ENCODE peak calls at places on chromosomes 13 and 19, in eight cellular contexts. One of them, this sample, is unnamed.

GRCh38 chr19:49427855-49428546 is 2.8 kb downstream of the GFY start:
- DNase-seq in left ventricle myocardium inferior: no peak
- DNase-seq in heart right ventricle: no peak
- DNase-seq in pancreas: no peak
- DNase-seq in IMR-90: no peak
- DNase-seq in neural progenitor cell: peak
- DNase-seq in uterus: no peak
- DNase-seq in retinal pigment epithelial cell: no peak
- DNase-seq in this sample: no peak

GRCh38 chr19:13953021-13953531 is 767 bp downstream of the DCAF15 start:
- DNase-seq in left ventricle myocardium inferior: no peak
- DNase-seq in heart right ventricle: peak
- DNase-seq in pancreas: no peak
- DNase-seq in IMR-90: peak
- DNase-seq in neural progenitor cell: peak
- DNase-seq in uterus: no peak
- DNase-seq in retinal pigment epithelial cell: no peak
- DNase-seq in this sample: peak

GRCh38 chr19:34808566-34808965 is 35.6 kb upstream of the ZNF599 start:
- DNase-seq in left ventricle myocardium inferior: no peak
- DNase-seq in heart right ventricle: no peak
- DNase-seq in pancreas: no peak
- DNase-seq in IMR-90: peak
- DNase-seq in neural progenitor cell: no peak
- DNase-seq in uterus: no peak
- DNase-seq in retinal pigment epithelial cell: peak
- DNase-seq in this sample: peak

GRCh38 chr13:48403151-48403631 is 9.7 kb downstream of the LPAR6 start:
- DNase-seq in left ventricle myocardium inferior: no peak
- DNase-seq in heart right ventricle: no peak
- DNase-seq in pancreas: no peak
- DNase-seq in IMR-90: peak
- DNase-seq in neural progenitor cell: no peak
- DNase-seq in uterus: no peak
- DNase-seq in retinal pigment epithelial cell: no peak
- DNase-seq in this sample: peak

GRCh38 chr19:1825909-1826556 is 14.0 kb upstream of the ATP8B3 start:
- DNase-seq in left ventricle myocardium inferior: peak
- DNase-seq in heart right ventricle: peak
- DNase-seq in pancreas: peak
- DNase-seq in IMR-90: peak
- DNase-seq in neural progenitor cell: peak
- DNase-seq in uterus: peak
- DNase-seq in retinal pigment epithelial cell: peak
- DNase-seq in this sample: peak

GRCh38 chr13:25295228-25295627 is 6.2 kb upstream of the NUP58 start:
- DNase-seq in left ventricle myocardium inferior: no peak
- DNase-seq in heart right ventricle: no peak
- DNase-seq in pancreas: no peak
- DNase-seq in IMR-90: peak
- DNase-seq in neural progenitor cell: no peak
- DNase-seq in uterus: no peak
- DNase-seq in retinal pigment epithelial cell: no peak
- DNase-seq in this sample: peak

GRCh38 chr19:31838163-31838798 is 489.0 kb upstream of the TSHZ3 start:
- DNase-seq in left ventricle myocardium inferior: no peak
- DNase-seq in heart right ventricle: no peak
- DNase-seq in pancreas: no peak
- DNase-seq in IMR-90: no peak
- DNase-seq in neural progenitor cell: peak
- DNase-seq in uterus: no peak
- DNase-seq in retinal pigment epithelial cell: no peak
- DNase-seq in this sample: no peak

GRCh38 chr13:22316494-22317025 is 645.7 kb downstream of the FGF9 start:
- DNase-seq in left ventricle myocardium inferior: no peak
- DNase-seq in heart right ventricle: no peak
- DNase-seq in pancreas: no peak
- DNase-seq in IMR-90: no peak
- DNase-seq in neural progenitor cell: no peak
- DNase-seq in uterus: no peak
- DNase-seq in retinal pigment epithelial cell: no peak
- DNase-seq in this sample: no peak

GRCh38 chr19:35042056-35042730 is 672 bp downstream of the HPN start:
- DNase-seq in left ventricle myocardium inferior: no peak
- DNase-seq in heart right ventricle: no peak
- DNase-seq in pancreas: peak
- DNase-seq in IMR-90: no peak
- DNase-seq in neural progenitor cell: no peak
- DNase-seq in uterus: no peak
- DNase-seq in retinal pigment epithelial cell: no peak
- DNase-seq in this sample: no peak

GRCh38 chr13:55229906-55230569 is 1910.7 kb upstream of the PRR20A start:
- DNase-seq in left ventricle myocardium inferior: no peak
- DNase-seq in heart right ventricle: no peak
- DNase-seq in pancreas: no peak
- DNase-seq in IMR-90: no peak
- DNase-seq in neural progenitor cell: no peak
- DNase-seq in uterus: no peak
- DNase-seq in retinal pigment epithelial cell: no peak
- DNase-seq in this sample: no peak

GRCh38 chr13:55234311-55234710 is 1906.4 kb upstream of the PRR20A start:
- DNase-seq in left ventricle myocardium inferior: no peak
- DNase-seq in heart right ventricle: no peak
- DNase-seq in pancreas: no peak
- DNase-seq in IMR-90: no peak
- DNase-seq in neural progenitor cell: no peak
- DNase-seq in uterus: no peak
- DNase-seq in retinal pigment epithelial cell: no peak
- DNase-seq in this sample: no peak

DNA sequence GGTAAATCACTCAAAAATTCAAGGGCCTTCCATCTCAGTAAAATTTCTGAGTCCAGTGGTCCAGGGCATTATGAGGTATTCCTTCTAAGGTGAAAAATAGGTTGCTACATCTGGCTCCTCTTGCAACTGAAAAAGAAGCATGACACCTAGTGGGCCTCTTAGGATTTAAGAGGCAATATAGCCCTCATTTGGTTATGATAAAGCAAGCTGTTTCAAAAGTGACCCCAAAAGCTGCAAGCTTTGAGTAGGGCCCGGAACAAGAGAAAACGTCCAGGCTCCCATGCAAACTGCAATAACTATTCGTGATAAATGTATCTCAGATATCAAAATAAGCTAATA is 1910.2 kb upstream of the PRR20A start:
- DNase-seq in left ventricle myocardium inferior: no peak
- DNase-seq in heart right ventricle: no peak
- DNase-seq in pancreas: no peak
- DNase-seq in IMR-90: no peak
- DNase-seq in neural progenitor cell: no peak
- DNase-seq in uterus: no peak
- DNase-seq in retinal pigment epithelial cell: no peak
- DNase-seq in this sample: no peak
- TF ChIP-seq CTCF in left ventricle myocardium inferior: no peak
- TF ChIP-seq CTCF in heart right ventricle: no peak
- TF ChIP-seq CTCF in pancreas: no peak
- TF ChIP-seq CTCF in IMR-90: no peak
- TF ChIP-seq CTCF in neural progenitor cell: peak
- TF ChIP-seq CTCF in uterus: no peak
- TF ChIP-seq CTCF in retinal pigment epithelial cell: peak
- TF ChIP-seq CTCF in this sample: no peak

DNA sequence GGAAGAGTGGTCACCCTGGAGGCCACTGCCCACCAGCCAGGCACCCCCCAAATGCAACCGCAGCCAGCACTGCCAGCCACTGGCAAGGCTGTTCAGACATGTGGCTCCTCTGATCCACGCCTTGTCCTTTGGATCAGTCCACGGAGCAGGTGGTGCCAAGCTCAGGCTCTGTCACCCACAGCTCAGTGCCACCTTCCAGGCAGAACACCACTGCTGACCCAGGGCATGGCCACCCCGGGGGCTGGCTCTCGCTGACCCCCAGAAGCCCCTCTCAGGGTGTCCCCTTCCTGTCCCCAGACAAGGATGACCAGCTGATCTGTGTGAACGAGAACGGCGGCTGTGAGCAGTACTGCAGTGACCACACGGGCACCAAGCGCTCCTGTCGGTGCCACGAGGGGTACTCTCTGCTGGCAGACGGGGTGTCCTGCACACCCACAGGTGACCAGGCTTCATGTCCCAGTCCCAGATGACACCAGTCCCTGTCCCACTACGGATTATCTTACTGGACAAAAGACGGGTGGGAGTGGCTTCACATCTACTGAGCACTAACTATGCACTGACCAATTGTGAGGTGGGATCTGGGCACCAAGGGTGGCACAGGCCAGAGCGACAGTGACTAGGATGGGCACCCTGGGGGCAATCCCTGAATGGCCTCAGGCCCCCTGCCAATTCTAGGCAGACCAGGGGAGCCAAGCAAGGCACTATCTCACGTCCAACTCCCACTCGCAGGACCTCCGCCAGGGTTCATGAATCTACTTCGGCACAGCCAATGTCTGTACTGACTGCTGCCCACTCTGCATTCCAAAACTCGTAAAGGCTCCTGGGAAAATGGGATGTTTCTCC is 7.0 kb upstream of the F10 start:
- DNase-seq in left ventricle myocardium inferior: no peak
- DNase-seq in heart right ventricle: no peak
- DNase-seq in pancreas: no peak
- DNase-seq in IMR-90: no peak
- DNase-seq in neural progenitor cell: no peak
- DNase-seq in uterus: no peak
- DNase-seq in retinal pigment epithelial cell: no peak
- DNase-seq in this sample: no peak
- H3K4me3 ChIP-seq in left ventricle myocardium inferior: no peak
- H3K4me3 ChIP-seq in heart right ventricle: no peak
- H3K4me3 ChIP-seq in pancreas: no peak
- H3K4me3 ChIP-seq in IMR-90: no peak
- H3K4me3 ChIP-seq in neural progenitor cell: no peak
- H3K4me3 ChIP-seq in uterus: no peak
- H3K4me3 ChIP-seq in retinal pigment epithelial cell: no peak
- H3K4me3 ChIP-seq in this sample: no peak

GRCh38 chr19:8426283-8426682 is 13.2 kb downstream of the MARCHF2 start:
- DNase-seq in left ventricle myocardium inferior: no peak
- DNase-seq in heart right ventricle: no peak
- DNase-seq in pancreas: no peak
- DNase-seq in IMR-90: no peak
- DNase-seq in neural progenitor cell: no peak
- DNase-seq in uterus: no peak
- DNase-seq in retinal pigment epithelial cell: no peak
- DNase-seq in this sample: no peak

GRCh38 chr19:8423821-8424223 is 10.7 kb downstream of the MARCHF2 start:
- DNase-seq in left ventricle myocardium inferior: peak
- DNase-seq in heart right ventricle: peak
- DNase-seq in pancreas: peak
- DNase-seq in IMR-90: peak
- DNase-seq in neural progenitor cell: no peak
- DNase-seq in uterus: peak
- DNase-seq in retinal pigment epithelial cell: peak
- DNase-seq in this sample: peak

DNA sequence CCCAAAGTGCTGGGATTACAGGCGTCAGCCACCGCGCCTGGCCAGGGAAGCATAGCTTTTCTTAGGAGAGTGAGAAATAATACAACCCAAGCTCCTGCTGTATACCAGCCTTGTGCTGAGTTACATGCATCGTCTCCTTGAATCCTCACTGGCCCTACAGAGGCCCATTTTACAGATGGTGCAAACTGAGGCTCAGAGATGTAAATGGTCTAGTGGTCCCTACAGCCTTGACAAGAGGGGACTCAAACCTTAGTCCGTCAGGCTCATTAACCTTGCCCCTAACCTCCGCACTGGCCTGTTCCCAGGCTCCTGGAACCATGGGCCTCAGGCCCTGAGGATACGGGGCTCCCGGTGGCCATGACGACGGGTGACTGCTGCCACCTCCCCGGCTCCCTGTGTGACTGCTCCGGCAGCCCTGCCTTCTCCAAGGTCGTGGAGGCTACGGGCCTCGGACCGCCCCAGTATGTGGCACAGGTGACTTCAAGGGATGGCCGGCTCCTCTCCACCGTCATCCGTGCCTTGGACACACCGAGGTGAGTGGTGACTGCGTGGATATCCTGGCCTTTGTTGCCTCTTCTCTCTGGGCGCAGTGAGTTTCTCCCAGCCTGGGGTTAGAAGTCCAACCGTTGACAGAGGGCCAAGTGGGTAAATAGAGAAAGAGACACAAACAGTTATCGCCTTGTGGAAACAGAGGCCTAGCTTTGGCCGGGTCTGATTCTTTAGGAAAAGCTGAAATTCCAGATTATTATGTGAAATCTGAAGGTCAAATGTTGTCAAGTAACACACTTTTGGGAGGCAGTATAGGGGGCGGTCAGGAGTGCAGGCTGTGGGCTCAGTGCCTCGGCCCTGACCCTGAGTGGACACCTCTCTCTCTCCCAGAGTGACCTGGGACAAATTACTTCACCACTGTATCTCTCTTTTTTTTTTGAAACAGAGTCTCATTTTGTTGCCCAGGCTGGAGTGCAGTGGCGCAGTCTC is 8.7 kb downstream of the MARCHF2 start:
- DNase-seq in left ventricle myocardium inferior: no peak
- DNase-seq in heart right ventricle: no peak
- DNase-seq in pancreas: no peak
- DNase-seq in IMR-90: no peak
- DNase-seq in neural progenitor cell: no peak
- DNase-seq in uterus: no peak
- DNase-seq in retinal pigment epithelial cell: no peak
- DNase-seq in this sample: no peak
- TF ChIP-seq CTCF in left ventricle myocardium inferior: no peak
- TF ChIP-seq CTCF in heart right ventricle: no peak
- TF ChIP-seq CTCF in pancreas: no peak
- TF ChIP-seq CTCF in IMR-90: no peak
- TF ChIP-seq CTCF in neural progenitor cell: no peak
- TF ChIP-seq CTCF in uterus: no peak
- TF ChIP-seq CTCF in retinal pigment epithelial cell: no peak
- TF ChIP-seq CTCF in this sample: no peak

GRCh38 chr19:9914315-9915207 is 21.8 kb downstream of the OLFM2 start:
- DNase-seq in left ventricle myocardium inferior: peak
- DNase-seq in heart right ventricle: peak
- DNase-seq in pancreas: peak
- DNase-seq in IMR-90: peak
- DNase-seq in neural progenitor cell: peak
- DNase-seq in uterus: peak
- DNase-seq in retinal pigment epithelial cell: peak
- DNase-seq in this sample: peak
- H3K4me3 ChIP-seq in left ventricle myocardium inferior: peak
- H3K4me3 ChIP-seq in heart right ventricle: peak
- H3K4me3 ChIP-seq in pancreas: peak
- H3K4me3 ChIP-seq in IMR-90: peak
- H3K4me3 ChIP-seq in neural progenitor cell: peak
- H3K4me3 ChIP-seq in uterus: peak
- H3K4me3 ChIP-seq in retinal pigment epithelial cell: peak
- H3K4me3 ChIP-seq in this sample: peak